ENCODE peak calls at places on chromosomes 16 and 17, in seven cellular contexts. O is GM23338; E is ELF-1; S is stimulated activated CD8-positive, alpha-beta memory T cell treated with anti-CD3 and anti-CD28 coated beads, Interleukin-4, amount 100 ng/mL, for 24 hours; A is neuronal stem cell; Y is activated CD8-positive, alpha-beta memory T cell treated with anti-CD3 and anti-CD28 coated beads for 24 hours; I is activated naive CD8-positive, alpha-beta T cell treated with anti-CD3 and anti-CD28 coated beads, Interleukin-2, amount 50 U/mL, for 24 hours. G is an unnamed sample.

GRCh38 chr16:794853-795466 is 5.6 kb downstream of the GNG13 start:
- DNase-seq in O (no peak), E (no peak), S (no peak), A (no peak), Y (no peak), I (no peak), G (no peak)

GRCh38 chr17:70327723-70328122 is 158.4 kb downstream of the KCNJ2 start:
- DNase-seq in O (no peak), E (no peak), S (no peak), A (no peak), Y (no peak), I (no peak), G (no peak)

GRCh38 chr16:75380870-75381269 is 52.4 kb downstream of the CFDP1 start:
- DNase-seq in O (no peak), E (no peak), S (no peak), A (no peak), Y (no peak), I (no peak), G (no peak)

GRCh38 chr17:17479209-17479608 is 2.4 kb downstream of the MED9 start:
- DNase-seq in O (no peak), E (no peak), S (no peak), A (no peak), Y (no peak), I (no peak), G (no peak)

GRCh38 chr17:32265192-32265895 is at the start of gene RHBDL3:
- DNase-seq in O (peak; percentile 70), E (no peak), S (no peak), A (no peak), Y (no peak), I (peak; percentile 7), G (no peak)

GRCh38 chr16:49519741-49520140 is 146.1 kb downstream of the C16orf78 start:
- DNase-seq in O (no peak), E (no peak), S (no peak), A (no peak), Y (no peak), I (no peak), G (no peak)

GRCh38 chr16:84088695-84089395 is 27.9 kb downstream of the MBTPS1 start:
- DNase-seq in O (no peak), E (peak; percentile 11), S (peak; percentile 33), A (no peak), Y (peak; percentile 74), I (peak; percentile 50), G (no peak)

GRCh38 chr17:73138541-73139138 is 26.2 kb upstream of the SSTR2 start:
- DNase-seq in O (no peak), E (peak; percentile 12), S (no peak), A (no peak), Y (no peak), I (no peak), G (no peak)

GRCh38 chr16:84687715-84688114 is 12.1 kb upstream of the USP10 start:
- DNase-seq in O (no peak), E (no peak), S (no peak), A (no peak), Y (no peak), I (no peak), G (no peak)

GRCh38 chr16:67936876-67937605 is 391 bp upstream of the PSMB10 start:
- DNase-seq in O (no peak), E (no peak), S (peak; percentile 63), A (no peak), Y (no peak), I (peak; percentile 74), G (no peak)

GRCh38 chr17:17103160-17103559 is 60.9 kb downstream of the MPRIP start:
- DNase-seq in O (no peak), E (no peak), S (no peak), A (no peak), Y (no peak), I (no peak), G (no peak)

GRCh38 chr17:60390223-60390622 is 1.7 kb downstream of the USP32 start:
- DNase-seq in O (no peak), E (no peak), S (no peak), A (no peak), Y (peak; percentile 15), I (no peak), G (no peak)

GRCh38 chr16:88393034-88393433 is 10.3 kb downstream of the ZNF469 start:
- DNase-seq in O (no peak), E (no peak), S (no peak), A (no peak), Y (no peak), I (no peak), G (no peak)

GRCh38 chr16:1494129-1494640 is 1.0 kb downstream of the TELO2 start:
- DNase-seq in O (peak; percentile 56), E (peak; percentile 70), S (no peak), A (no peak), Y (no peak), I (no peak), G (no peak)

GRCh38 chr17:17738901-17739300 is 57.6 kb downstream of the RAI1 start:
- DNase-seq in O (no peak), E (no peak), S (no peak), A (no peak), Y (no peak), I (no peak), G (no peak)

GRCh38 chr16:10297341-10298006 is 88.4 kb upstream of the ATF7IP2 start:
- DNase-seq in O (no peak), E (no peak), S (no peak), A (no peak), Y (no peak), I (peak; percentile 6), G (no peak)

GRCh38 chr17:65553646-65554567 is 7.5 kb downstream of the AXIN2 start:
- DNase-seq in O (no peak), E (no peak), S (no peak), A (no peak), Y (no peak), I (no peak), G (no peak)

GRCh38 chr17:62827722-62828498 is 19.8 kb upstream of the MARCHF10 start:
- DNase-seq in O (no peak), E (no peak), S (no peak), A (no peak), Y (no peak), I (no peak), G (no peak)

GRCh38 chr16:27237229-27238015 is 31.1 kb downstream of the NSMCE1 start:
- DNase-seq in O (peak; percentile 23), E (no peak), S (peak; percentile 68), A (no peak), Y (peak; percentile 92), I (peak; percentile 82), G (no peak)

GRCh38 chr17:8337802-8338744 is 1.6 kb upstream of the ODF4 start:
- DNase-seq in O (peak; percentile 35), E (no peak), S (no peak), A (no peak), Y (no peak), I (no peak), G (no peak)

GRCh38 chr16:5639531-5639930 is 541.9 kb upstream of the EEF2KMT start:
- DNase-seq in O (no peak), E (no peak), S (no peak), A (no peak), Y (no peak), I (no peak), G (no peak)

GRCh38 chr17:40072481-40073346 is 9.9 kb downstream of the THRA start:
- DNase-seq in O (no peak), E (no peak), S (no peak), A (no peak), Y (no peak), I (no peak), G (no peak)

GRCh38 chr17:4304417-4305027 is 40.7 kb upstream of the ANKFY1 start:
- DNase-seq in O (peak; percentile 81), E (no peak), S (peak; percentile 15), A (peak; percentile 42), Y (peak; percentile 68), I (peak; percentile 61), G (no peak)

GRCh38 chr17:77002103-77003045 is 134.2 kb downstream of the MGAT5B start:
- DNase-seq in O (peak; percentile 40), E (peak; percentile 78), S (no peak), A (peak; percentile 71), Y (no peak), I (no peak), G (no peak)

GRCh38 chr17:66975614-66976378 is 11.3 kb downstream of the CACNG4 start:
- DNase-seq in O (peak; percentile 75), E (peak; percentile 67), S (no peak), A (no peak), Y (no peak), I (peak; percentile 9), G (no peak)

GRCh38 chr17:50781167-50781566 is 13.8 kb upstream of the ANKRD40CL start:
- DNase-seq in O (no peak), E (no peak), S (no peak), A (no peak), Y (no peak), I (no peak), G (no peak)

GRCh38 chr17:69141802-69142472 is at the start of gene ABCA6:
- DNase-seq in O (no peak), E (no peak), S (no peak), A (no peak), Y (no peak), I (no peak), G (no peak)

GRCh38 chr17:38464723-38465419 is 36.6 kb downstream of the ARHGAP23 start:
- DNase-seq in O (peak; percentile 21), E (peak; percentile 51), S (no peak), A (no peak), Y (no peak), I (no peak), G (no peak)

GRCh38 chr16:56985288-56985961 is 3.9 kb upstream of the NLRC5 start:
- DNase-seq in O (no peak), E (peak; percentile 34), S (no peak), A (no peak), Y (no peak), I (peak; percentile 41), G (no peak)

GRCh38 chr16:72371307-72372081 is 199.5 kb upstream of the PMFBP1 start:
- DNase-seq in O (peak; percentile 70), E (peak; percentile 95), S (no peak), A (peak; percentile 56), Y (no peak), I (no peak), G (peak; percentile 18)

G was measured in iPS DF 6.9.